ENCODE peak calls at places on chromosomes 11 and 22, in eight cellular contexts. A is activated T-cell treated with anti-CD3 and anti-CD28 coated beads for 48 hours, F is NCI-H460, G is globus pallidus, E is T-helper 9 cell, X is SJSA1, U is EH, M is C1 segment of cervical spinal cord. W is an unnamed sample.

GRCh38 chr11:123250811-123251655 is 56.0 kb upstream of the CLMP start:
- DNase-seq in F (no peak), A (no peak), E (no peak), M (no peak), G (no peak), X (no peak), U (no peak), W (no peak)

GRCh38 chr11:67277231-67277961 is 11.1 kb downstream of the GRK2 start:
- DNase-seq in A (peak), X (peak), G (peak), F (peak), E (peak), U (peak), M (peak), W (no peak)

GRCh38 chr11:14905104-14906033 is 13.3 kb upstream of the CYP2R1 start:
- DNase-seq in A (peak), G (no peak), M (peak), E (peak), U (peak), X (no peak), F (no peak), W (no peak)

GRCh38 chr22:19872779-19873137 is 18.1 kb upstream of the GNB1L start:
- DNase-seq in A (no peak), G (no peak), M (no peak), X (no peak), F (no peak), E (no peak), U (no peak), W (no peak)

GRCh38 chr22:46148885-46149492 is 1.3 kb upstream of the PPARA start:
- DNase-seq in F (no peak), G (no peak), M (no peak), A (no peak), X (no peak), E (no peak), U (no peak), W (no peak)

GRCh38 chr11:111565111-111565720 is 24.7 kb downstream of the LAYN start:
- DNase-seq in F (peak), M (no peak), E (peak), X (peak), A (peak), U (peak), G (peak), W (peak)

GRCh38 chr11:4094348-4095291 is at the start of gene RRM1:
- DNase-seq in A (peak), G (peak), U (peak), E (peak), X (peak), F (peak), M (peak), W (peak)

GRCh38 chr11:107014871-107015270 is 3.4 kb downstream of the GUCY1A2 start:
- DNase-seq in X (no peak), E (no peak), M (no peak), A (no peak), F (no peak), U (peak), G (no peak), W (no peak)

GRCh38 chr11:26753738-26754504 is 32.1 kb upstream of the SLC5A12 start:
- DNase-seq in M (no peak), A (no peak), F (peak), X (peak), G (peak), E (no peak), U (peak), W (peak)

GRCh38 chr11:84780689-84781293 is 846.4 kb downstream of the DLG2 start:
- DNase-seq in U (peak), E (no peak), F (peak), M (no peak), A (no peak), X (no peak), G (peak), W (no peak)

GRCh38 chr11:111045874-111046273 is 199.7 kb upstream of the POU2AF2 start:
- DNase-seq in F (no peak), M (no peak), G (no peak), E (no peak), A (no peak), X (no peak), U (no peak), W (no peak)

GRCh38 chr11:69071086-69071800 is 22.5 kb downstream of the TPCN2 start:
- DNase-seq in F (no peak), M (no peak), A (no peak), G (no peak), U (no peak), X (no peak), E (no peak), W (no peak)

GRCh38 chr11:41779401-41779960 is 320.0 kb upstream of the LRRC4C start:
- DNase-seq in U (no peak), G (no peak), E (no peak), A (no peak), M (no peak), F (no peak), X (no peak), W (no peak)